ENCODE peak calls at places on chromosome 1, in five cellular contexts. D is AG04450; T is CD8-positive, alpha-beta T cell; J is B cell; P is HuH-7.5. N is an unnamed sample.

GRCh38 chr1:112618114-112618720 is 724 bp downstream of the ST7L start:
- DNase-seq in D (no peak), T (peak), J (peak), P (no peak), N (peak)

GRCh38 chr1:172726740-172727139 is 67.8 kb downstream of the FASLG start:
- DNase-seq in D (no peak), T (no peak), J (no peak), P (no peak), N (no peak)

GRCh38 chr1:1361982-1362423 is 3.6 kb upstream of the MXRA8 start:
- DNase-seq in D (peak), T (no peak), J (no peak), P (no peak), N (peak)

GRCh38 chr1:83029916-83030315 is 969.0 kb downstream of the TTLL7 start:
- DNase-seq in D (no peak), T (no peak), J (no peak), P (no peak), N (no peak)

GRCh38 chr1:225822655-225823403 is 12.9 kb downstream of the EPHX1 start:
- DNase-seq in D (no peak), T (no peak), J (no peak), P (no peak), N (no peak)

GRCh38 chr1:224340711-224341384 is 10.9 kb upstream of the NVL start:
- DNase-seq in D (no peak), T (peak), J (peak), P (no peak), N (peak)

GRCh38 chr1:22133247-22133927 is 9.5 kb downstream of the WNT4 start:
- DNase-seq in D (no peak), T (no peak), J (no peak), P (no peak), N (no peak)

GRCh38 chr1:187415065-187415464 is 586.3 kb downstream of the PLA2G4A start:
- DNase-seq in D (no peak), T (no peak), J (no peak), P (no peak), N (no peak)

GRCh38 chr1:45891087-45891486 is 87.7 kb downstream of the MAST2 start:
- DNase-seq in D (no peak), T (no peak), J (no peak), P (no peak), N (no peak)

GRCh38 chr1:42962641-42963377 is 4.1 kb upstream of the SLC2A1 start:
- DNase-seq in D (no peak), T (no peak), J (no peak), P (no peak), N (peak)

GRCh38 chr1:150922519-150922975 is 3.6 kb upstream of the SETDB1 start:
- DNase-seq in D (peak), T (peak), J (peak), P (peak), N (peak)